ENCODE peak calls at places on chromosomes 12 and 14, in ten cellular contexts. One of them, this sample, is unnamed.

GRCh38 chr14:35043046-35043445 is 3.0 kb upstream of the FAM177A1 start:
- DNase-seq in T-helper 9 cell: no peak
- DNase-seq in body of pancreas: no peak
- DNase-seq in testis: no peak
- DNase-seq in stimulated activated CD8-positive, alpha-beta memory T cell treated with anti-CD3 and anti-CD28 coated beads, Interleukin-7, amount 100 ng/mL, for 1 hour: no peak
- DNase-seq in NCI-H1436: no peak
- DNase-seq in stimulated activated CD4-positive, alpha-beta T cell treated with anti-CD3 and anti-CD28 coated beads, Interleukin-2, amount 100 ng/mL, for 24 hours: no peak
- DNase-seq in uterus: no peak
- DNase-seq in lower leg skin: no peak
- DNase-seq in neural crest cell: no peak
- DNase-seq in this sample: no peak

GRCh38 chr12:93902736-93903562 is 225.8 kb downstream of the CRADD start:
- DNase-seq in T-helper 9 cell: no peak
- DNase-seq in body of pancreas: no peak
- DNase-seq in testis: no peak
- DNase-seq in stimulated activated CD8-positive, alpha-beta memory T cell treated with anti-CD3 and anti-CD28 coated beads, Interleukin-7, amount 100 ng/mL, for 1 hour: no peak
- DNase-seq in NCI-H1436: no peak
- DNase-seq in stimulated activated CD4-positive, alpha-beta T cell treated with anti-CD3 and anti-CD28 coated beads, Interleukin-2, amount 100 ng/mL, for 24 hours: no peak
- DNase-seq in uterus: no peak
- DNase-seq in lower leg skin: no peak
- DNase-seq in neural crest cell: no peak
- DNase-seq in this sample: no peak

GRCh38 chr14:34110531-34110930 is 159.7 kb upstream of the EGLN3 start:
- DNase-seq in T-helper 9 cell: no peak
- DNase-seq in body of pancreas: no peak
- DNase-seq in testis: no peak
- DNase-seq in stimulated activated CD8-positive, alpha-beta memory T cell treated with anti-CD3 and anti-CD28 coated beads, Interleukin-7, amount 100 ng/mL, for 1 hour: no peak
- DNase-seq in NCI-H1436: no peak
- DNase-seq in stimulated activated CD4-positive, alpha-beta T cell treated with anti-CD3 and anti-CD28 coated beads, Interleukin-2, amount 100 ng/mL, for 24 hours: no peak
- DNase-seq in uterus: no peak
- DNase-seq in lower leg skin: no peak
- DNase-seq in neural crest cell: no peak
- DNase-seq in this sample: no peak

GRCh38 chr12:94536040-94536965 is 76.6 kb upstream of the CEP83 start:
- DNase-seq in T-helper 9 cell: no peak
- DNase-seq in body of pancreas: no peak
- DNase-seq in testis: no peak
- DNase-seq in stimulated activated CD8-positive, alpha-beta memory T cell treated with anti-CD3 and anti-CD28 coated beads, Interleukin-7, amount 100 ng/mL, for 1 hour: no peak
- DNase-seq in NCI-H1436: no peak
- DNase-seq in stimulated activated CD4-positive, alpha-beta T cell treated with anti-CD3 and anti-CD28 coated beads, Interleukin-2, amount 100 ng/mL, for 24 hours: no peak
- DNase-seq in uterus: no peak
- DNase-seq in lower leg skin: peak
- DNase-seq in neural crest cell: no peak
- DNase-seq in this sample: no peak

GRCh38 chr12:22672951-22673350 is 48.0 kb downstream of the ETNK1 start:
- DNase-seq in T-helper 9 cell: no peak
- DNase-seq in body of pancreas: no peak
- DNase-seq in testis: no peak
- DNase-seq in stimulated activated CD8-positive, alpha-beta memory T cell treated with anti-CD3 and anti-CD28 coated beads, Interleukin-7, amount 100 ng/mL, for 1 hour: no peak
- DNase-seq in NCI-H1436: no peak
- DNase-seq in stimulated activated CD4-positive, alpha-beta T cell treated with anti-CD3 and anti-CD28 coated beads, Interleukin-2, amount 100 ng/mL, for 24 hours: no peak
- DNase-seq in uterus: no peak
- DNase-seq in lower leg skin: no peak
- DNase-seq in neural crest cell: no peak
- DNase-seq in this sample: no peak

GRCh38 chr14:22448905-22449611 is 140.0 kb downstream of the DAD1 start:
- DNase-seq in T-helper 9 cell: no peak
- DNase-seq in body of pancreas: peak
- DNase-seq in testis: no peak
- DNase-seq in stimulated activated CD8-positive, alpha-beta memory T cell treated with anti-CD3 and anti-CD28 coated beads, Interleukin-7, amount 100 ng/mL, for 1 hour: no peak
- DNase-seq in NCI-H1436: no peak
- DNase-seq in stimulated activated CD4-positive, alpha-beta T cell treated with anti-CD3 and anti-CD28 coated beads, Interleukin-2, amount 100 ng/mL, for 24 hours: no peak
- DNase-seq in uterus: no peak
- DNase-seq in lower leg skin: no peak
- DNase-seq in neural crest cell: no peak
- DNase-seq in this sample: no peak

GRCh38 chr12:96989916-96990315 is 82.9 kb downstream of the NEDD1 start:
- DNase-seq in T-helper 9 cell: no peak
- DNase-seq in body of pancreas: peak
- DNase-seq in testis: no peak
- DNase-seq in stimulated activated CD8-positive, alpha-beta memory T cell treated with anti-CD3 and anti-CD28 coated beads, Interleukin-7, amount 100 ng/mL, for 1 hour: no peak
- DNase-seq in NCI-H1436: peak
- DNase-seq in stimulated activated CD4-positive, alpha-beta T cell treated with anti-CD3 and anti-CD28 coated beads, Interleukin-2, amount 100 ng/mL, for 24 hours: no peak
- DNase-seq in uterus: no peak
- DNase-seq in lower leg skin: no peak
- DNase-seq in neural crest cell: no peak
- DNase-seq in this sample: no peak

GRCh38 chr12:122318607-122319311 is 52.5 kb upstream of the VPS33A start:
- DNase-seq in T-helper 9 cell: no peak
- DNase-seq in body of pancreas: peak
- DNase-seq in testis: no peak
- DNase-seq in stimulated activated CD8-positive, alpha-beta memory T cell treated with anti-CD3 and anti-CD28 coated beads, Interleukin-7, amount 100 ng/mL, for 1 hour: no peak
- DNase-seq in NCI-H1436: no peak
- DNase-seq in stimulated activated CD4-positive, alpha-beta T cell treated with anti-CD3 and anti-CD28 coated beads, Interleukin-2, amount 100 ng/mL, for 24 hours: no peak
- DNase-seq in uterus: no peak
- DNase-seq in lower leg skin: peak
- DNase-seq in neural crest cell: no peak
- DNase-seq in this sample: no peak

GRCh38 chr14:54108481-54109471 is 152.2 kb upstream of the BMP4 start:
- DNase-seq in T-helper 9 cell: no peak
- DNase-seq in body of pancreas: no peak
- DNase-seq in testis: no peak
- DNase-seq in stimulated activated CD8-positive, alpha-beta memory T cell treated with anti-CD3 and anti-CD28 coated beads, Interleukin-7, amount 100 ng/mL, for 1 hour: no peak
- DNase-seq in NCI-H1436: no peak
- DNase-seq in stimulated activated CD4-positive, alpha-beta T cell treated with anti-CD3 and anti-CD28 coated beads, Interleukin-2, amount 100 ng/mL, for 24 hours: no peak
- DNase-seq in uterus: no peak
- DNase-seq in lower leg skin: no peak
- DNase-seq in neural crest cell: no peak
- DNase-seq in this sample: no peak

GRCh38 chr12:6869049-6870021 is 2.0 kb downstream of the TPI1 start:
- DNase-seq in T-helper 9 cell: peak
- DNase-seq in body of pancreas: peak
- DNase-seq in testis: peak
- DNase-seq in stimulated activated CD8-positive, alpha-beta memory T cell treated with anti-CD3 and anti-CD28 coated beads, Interleukin-7, amount 100 ng/mL, for 1 hour: peak
- DNase-seq in NCI-H1436: peak
- DNase-seq in stimulated activated CD4-positive, alpha-beta T cell treated with anti-CD3 and anti-CD28 coated beads, Interleukin-2, amount 100 ng/mL, for 24 hours: peak
- DNase-seq in uterus: peak
- DNase-seq in lower leg skin: peak
- DNase-seq in neural crest cell: peak
- DNase-seq in this sample: no peak

GRCh38 chr14:101077511-101078074 is 174.1 kb upstream of the RTL1 start:
- DNase-seq in T-helper 9 cell: no peak
- DNase-seq in body of pancreas: no peak
- DNase-seq in testis: peak
- DNase-seq in stimulated activated CD8-positive, alpha-beta memory T cell treated with anti-CD3 and anti-CD28 coated beads, Interleukin-7, amount 100 ng/mL, for 1 hour: no peak
- DNase-seq in NCI-H1436: peak
- DNase-seq in stimulated activated CD4-positive, alpha-beta T cell treated with anti-CD3 and anti-CD28 coated beads, Interleukin-2, amount 100 ng/mL, for 24 hours: no peak
- DNase-seq in uterus: no peak
- DNase-seq in lower leg skin: peak
- DNase-seq in neural crest cell: peak
- DNase-seq in this sample: peak

GRCh38 chr14:21486640-21487087 is 9.7 kb downstream of the TOX4 start:
- DNase-seq in T-helper 9 cell: no peak
- DNase-seq in body of pancreas: no peak
- DNase-seq in testis: no peak
- DNase-seq in stimulated activated CD8-positive, alpha-beta memory T cell treated with anti-CD3 and anti-CD28 coated beads, Interleukin-7, amount 100 ng/mL, for 1 hour: no peak
- DNase-seq in NCI-H1436: no peak
- DNase-seq in stimulated activated CD4-positive, alpha-beta T cell treated with anti-CD3 and anti-CD28 coated beads, Interleukin-2, amount 100 ng/mL, for 24 hours: no peak
- DNase-seq in uterus: no peak
- DNase-seq in lower leg skin: no peak
- DNase-seq in neural crest cell: no peak
- DNase-seq in this sample: no peak

GRCh38 chr14:33551963-33552362 is 398.9 kb downstream of the EGLN3 start:
- DNase-seq in T-helper 9 cell: no peak
- DNase-seq in body of pancreas: no peak
- DNase-seq in testis: no peak
- DNase-seq in stimulated activated CD8-positive, alpha-beta memory T cell treated with anti-CD3 and anti-CD28 coated beads, Interleukin-7, amount 100 ng/mL, for 1 hour: no peak
- DNase-seq in NCI-H1436: no peak
- DNase-seq in stimulated activated CD4-positive, alpha-beta T cell treated with anti-CD3 and anti-CD28 coated beads, Interleukin-2, amount 100 ng/mL, for 24 hours: no peak
- DNase-seq in uterus: no peak
- DNase-seq in lower leg skin: no peak
- DNase-seq in neural crest cell: no peak
- DNase-seq in this sample: no peak

GRCh38 chr12:29537292-29537691 is 39.8 kb upstream of the OVCH1 start:
- DNase-seq in T-helper 9 cell: no peak
- DNase-seq in body of pancreas: no peak
- DNase-seq in testis: no peak
- DNase-seq in stimulated activated CD8-positive, alpha-beta memory T cell treated with anti-CD3 and anti-CD28 coated beads, Interleukin-7, amount 100 ng/mL, for 1 hour: no peak
- DNase-seq in NCI-H1436: no peak
- DNase-seq in stimulated activated CD4-positive, alpha-beta T cell treated with anti-CD3 and anti-CD28 coated beads, Interleukin-2, amount 100 ng/mL, for 24 hours: no peak
- DNase-seq in uterus: no peak
- DNase-seq in lower leg skin: no peak
- DNase-seq in neural crest cell: no peak
- DNase-seq in this sample: no peak

GRCh38 chr14:96424104-96424989 is 32.4 kb downstream of the AK7 start:
- DNase-seq in T-helper 9 cell: peak
- DNase-seq in body of pancreas: peak
- DNase-seq in testis: peak
- DNase-seq in stimulated activated CD8-positive, alpha-beta memory T cell treated with anti-CD3 and anti-CD28 coated beads, Interleukin-7, amount 100 ng/mL, for 1 hour: no peak
- DNase-seq in NCI-H1436: peak
- DNase-seq in stimulated activated CD4-positive, alpha-beta T cell treated with anti-CD3 and anti-CD28 coated beads, Interleukin-2, amount 100 ng/mL, for 24 hours: peak
- DNase-seq in uterus: peak
- DNase-seq in lower leg skin: no peak
- DNase-seq in neural crest cell: peak
- DNase-seq in this sample: no peak

GRCh38 chr12:51056242-51056641 is 8.1 kb downstream of the LETMD1 start:
- DNase-seq in T-helper 9 cell: no peak
- DNase-seq in body of pancreas: no peak
- DNase-seq in testis: no peak
- DNase-seq in stimulated activated CD8-positive, alpha-beta memory T cell treated with anti-CD3 and anti-CD28 coated beads, Interleukin-7, amount 100 ng/mL, for 1 hour: no peak
- DNase-seq in NCI-H1436: no peak
- DNase-seq in stimulated activated CD4-positive, alpha-beta T cell treated with anti-CD3 and anti-CD28 coated beads, Interleukin-2, amount 100 ng/mL, for 24 hours: no peak
- DNase-seq in uterus: peak
- DNase-seq in lower leg skin: no peak
- DNase-seq in neural crest cell: no peak
- DNase-seq in this sample: no peak

GRCh38 chr12:53005215-53005985 is 856 bp upstream of the EIF4B start:
- DNase-seq in T-helper 9 cell: peak
- DNase-seq in body of pancreas: peak
- DNase-seq in testis: peak
- DNase-seq in stimulated activated CD8-positive, alpha-beta memory T cell treated with anti-CD3 and anti-CD28 coated beads, Interleukin-7, amount 100 ng/mL, for 1 hour: no peak
- DNase-seq in NCI-H1436: no peak
- DNase-seq in stimulated activated CD4-positive, alpha-beta T cell treated with anti-CD3 and anti-CD28 coated beads, Interleukin-2, amount 100 ng/mL, for 24 hours: no peak
- DNase-seq in uterus: peak
- DNase-seq in lower leg skin: peak
- DNase-seq in neural crest cell: no peak
- DNase-seq in this sample: no peak

GRCh38 chr12:13436182-13436581 is 239.7 kb downstream of the EMP1 start:
- DNase-seq in T-helper 9 cell: no peak
- DNase-seq in body of pancreas: no peak
- DNase-seq in testis: no peak
- DNase-seq in stimulated activated CD8-positive, alpha-beta memory T cell treated with anti-CD3 and anti-CD28 coated beads, Interleukin-7, amount 100 ng/mL, for 1 hour: no peak
- DNase-seq in NCI-H1436: no peak
- DNase-seq in stimulated activated CD4-positive, alpha-beta T cell treated with anti-CD3 and anti-CD28 coated beads, Interleukin-2, amount 100 ng/mL, for 24 hours: no peak
- DNase-seq in uterus: no peak
- DNase-seq in lower leg skin: no peak
- DNase-seq in neural crest cell: no peak
- DNase-seq in this sample: no peak

GRCh38 chr14:35386673-35387125 is 17.9 kb downstream of the NFKBIA start:
- DNase-seq in T-helper 9 cell: no peak
- DNase-seq in body of pancreas: no peak
- DNase-seq in testis: peak
- DNase-seq in stimulated activated CD8-positive, alpha-beta memory T cell treated with anti-CD3 and anti-CD28 coated beads, Interleukin-7, amount 100 ng/mL, for 1 hour: no peak
- DNase-seq in NCI-H1436: no peak
- DNase-seq in stimulated activated CD4-positive, alpha-beta T cell treated with anti-CD3 and anti-CD28 coated beads, Interleukin-2, amount 100 ng/mL, for 24 hours: no peak
- DNase-seq in uterus: no peak
- DNase-seq in lower leg skin: no peak
- DNase-seq in neural crest cell: no peak
- DNase-seq in this sample: no peak

GRCh38 chr12:56787498-56787897 is 24.4 kb downstream of the HSD17B6 start:
- DNase-seq in T-helper 9 cell: no peak
- DNase-seq in body of pancreas: no peak
- DNase-seq in testis: no peak
- DNase-seq in stimulated activated CD8-positive, alpha-beta memory T cell treated with anti-CD3 and anti-CD28 coated beads, Interleukin-7, amount 100 ng/mL, for 1 hour: no peak
- DNase-seq in NCI-H1436: no peak
- DNase-seq in stimulated activated CD4-positive, alpha-beta T cell treated with anti-CD3 and anti-CD28 coated beads, Interleukin-2, amount 100 ng/mL, for 24 hours: no peak
- DNase-seq in uterus: no peak
- DNase-seq in lower leg skin: no peak
- DNase-seq in neural crest cell: no peak
- DNase-seq in this sample: no peak

GRCh38 chr12:96194572-96194889 is 356 bp downstream of the ELK3 start:
- DNase-seq in T-helper 9 cell: no peak
- DNase-seq in body of pancreas: no peak
- DNase-seq in testis: no peak
- DNase-seq in stimulated activated CD8-positive, alpha-beta memory T cell treated with anti-CD3 and anti-CD28 coated beads, Interleukin-7, amount 100 ng/mL, for 1 hour: no peak
- DNase-seq in NCI-H1436: no peak
- DNase-seq in stimulated activated CD4-positive, alpha-beta T cell treated with anti-CD3 and anti-CD28 coated beads, Interleukin-2, amount 100 ng/mL, for 24 hours: no peak
- DNase-seq in uterus: no peak
- DNase-seq in lower leg skin: no peak
- DNase-seq in neural crest cell: no peak
- DNase-seq in this sample: no peak

GRCh38 chr12:95368931-95369330 is 105.0 kb upstream of the METAP2 start:
- DNase-seq in T-helper 9 cell: no peak
- DNase-seq in body of pancreas: no peak
- DNase-seq in testis: no peak
- DNase-seq in stimulated activated CD8-positive, alpha-beta memory T cell treated with anti-CD3 and anti-CD28 coated beads, Interleukin-7, amount 100 ng/mL, for 1 hour: no peak
- DNase-seq in NCI-H1436: no peak
- DNase-seq in stimulated activated CD4-positive, alpha-beta T cell treated with anti-CD3 and anti-CD28 coated beads, Interleukin-2, amount 100 ng/mL, for 24 hours: no peak
- DNase-seq in uterus: no peak
- DNase-seq in lower leg skin: no peak
- DNase-seq in neural crest cell: no peak
- DNase-seq in this sample: no peak

GRCh38 chr14:58607131-58607531 is 30.6 kb upstream of the DACT1 start:
- DNase-seq in T-helper 9 cell: no peak
- DNase-seq in body of pancreas: no peak
- DNase-seq in testis: no peak
- DNase-seq in stimulated activated CD8-positive, alpha-beta memory T cell treated with anti-CD3 and anti-CD28 coated beads, Interleukin-7, amount 100 ng/mL, for 1 hour: no peak
- DNase-seq in NCI-H1436: no peak
- DNase-seq in stimulated activated CD4-positive, alpha-beta T cell treated with anti-CD3 and anti-CD28 coated beads, Interleukin-2, amount 100 ng/mL, for 24 hours: no peak
- DNase-seq in uterus: no peak
- DNase-seq in lower leg skin: no peak
- DNase-seq in neural crest cell: no peak
- DNase-seq in this sample: no peak

GRCh38 chr14:68621400-68622365 is 171.2 kb downstream of the ZFP36L1 start:
- DNase-seq in T-helper 9 cell: no peak
- DNase-seq in body of pancreas: no peak
- DNase-seq in testis: no peak
- DNase-seq in stimulated activated CD8-positive, alpha-beta memory T cell treated with anti-CD3 and anti-CD28 coated beads, Interleukin-7, amount 100 ng/mL, for 1 hour: no peak
- DNase-seq in NCI-H1436: no peak
- DNase-seq in stimulated activated CD4-positive, alpha-beta T cell treated with anti-CD3 and anti-CD28 coated beads, Interleukin-2, amount 100 ng/mL, for 24 hours: no peak
- DNase-seq in uterus: no peak
- DNase-seq in lower leg skin: peak
- DNase-seq in neural crest cell: no peak
- DNase-seq in this sample: no peak

GRCh38 chr12:2868986-2869385 is 8.0 kb downstream of the FOXM1 start:
- DNase-seq in T-helper 9 cell: no peak
- DNase-seq in body of pancreas: no peak
- DNase-seq in testis: no peak
- DNase-seq in stimulated activated CD8-positive, alpha-beta memory T cell treated with anti-CD3 and anti-CD28 coated beads, Interleukin-7, amount 100 ng/mL, for 1 hour: no peak
- DNase-seq in NCI-H1436: no peak
- DNase-seq in stimulated activated CD4-positive, alpha-beta T cell treated with anti-CD3 and anti-CD28 coated beads, Interleukin-2, amount 100 ng/mL, for 24 hours: no peak
- DNase-seq in uterus: no peak
- DNase-seq in lower leg skin: no peak
- DNase-seq in neural crest cell: no peak
- DNase-seq in this sample: no peak

GRCh38 chr14:59997496-59997895 is 77.6 kb downstream of the LRRC9 start:
- DNase-seq in T-helper 9 cell: no peak
- DNase-seq in body of pancreas: no peak
- DNase-seq in testis: no peak
- DNase-seq in stimulated activated CD8-positive, alpha-beta memory T cell treated with anti-CD3 and anti-CD28 coated beads, Interleukin-7, amount 100 ng/mL, for 1 hour: no peak
- DNase-seq in NCI-H1436: peak
- DNase-seq in stimulated activated CD4-positive, alpha-beta T cell treated with anti-CD3 and anti-CD28 coated beads, Interleukin-2, amount 100 ng/mL, for 24 hours: no peak
- DNase-seq in uterus: no peak
- DNase-seq in lower leg skin: no peak
- DNase-seq in neural crest cell: no peak
- DNase-seq in this sample: no peak

GRCh38 chr12:109250523-109250922 is 58.6 kb downstream of the FOXN4 start:
- DNase-seq in T-helper 9 cell: no peak
- DNase-seq in body of pancreas: no peak
- DNase-seq in testis: no peak
- DNase-seq in stimulated activated CD8-positive, alpha-beta memory T cell treated with anti-CD3 and anti-CD28 coated beads, Interleukin-7, amount 100 ng/mL, for 1 hour: no peak
- DNase-seq in NCI-H1436: no peak
- DNase-seq in stimulated activated CD4-positive, alpha-beta T cell treated with anti-CD3 and anti-CD28 coated beads, Interleukin-2, amount 100 ng/mL, for 24 hours: no peak
- DNase-seq in uterus: no peak
- DNase-seq in lower leg skin: no peak
- DNase-seq in neural crest cell: no peak
- DNase-seq in this sample: no peak

GRCh38 chr12:132397152-132397933 is 68.0 kb upstream of the GALNT9 start:
- DNase-seq in T-helper 9 cell: no peak
- DNase-seq in body of pancreas: no peak
- DNase-seq in testis: no peak
- DNase-seq in stimulated activated CD8-positive, alpha-beta memory T cell treated with anti-CD3 and anti-CD28 coated beads, Interleukin-7, amount 100 ng/mL, for 1 hour: no peak
- DNase-seq in NCI-H1436: peak
- DNase-seq in stimulated activated CD4-positive, alpha-beta T cell treated with anti-CD3 and anti-CD28 coated beads, Interleukin-2, amount 100 ng/mL, for 24 hours: no peak
- DNase-seq in uterus: no peak
- DNase-seq in lower leg skin: no peak
- DNase-seq in neural crest cell: no peak
- DNase-seq in this sample: no peak